ENCODE peak calls at places on chromosomes 3 and 15, in ten cellular contexts. One of them, this sample, is unnamed.

GRCh38 chr3:166760114-166760513 is 620.0 kb downstream of the ZBBX start:
- DNase-seq in GM12891: no peak
- DNase-seq in tibial nerve: no peak
- DNase-seq in H54: no peak
- DNase-seq in GM12892: no peak
- DNase-seq in body of pancreas: no peak
- DNase-seq in uterus: no peak
- DNase-seq in heart left ventricle: no peak
- DNase-seq in lower leg skin: no peak
- DNase-seq in A549: no peak
- DNase-seq in this sample: no peak

GRCh38 chr3:30986551-30986950 is 92.1 kb upstream of the GADL1 start:
- DNase-seq in GM12891: no peak
- DNase-seq in tibial nerve: no peak
- DNase-seq in H54: no peak
- DNase-seq in GM12892: no peak
- DNase-seq in body of pancreas: no peak
- DNase-seq in uterus: no peak
- DNase-seq in heart left ventricle: no peak
- DNase-seq in lower leg skin: no peak
- DNase-seq in A549: no peak
- DNase-seq in this sample: no peak

GRCh38 chr3:66437341-66437929 is 63.4 kb downstream of the LRIG1 start:
- DNase-seq in GM12891: no peak
- DNase-seq in tibial nerve: no peak
- DNase-seq in H54: no peak
- DNase-seq in GM12892: no peak
- DNase-seq in body of pancreas: no peak
- DNase-seq in uterus: no peak
- DNase-seq in heart left ventricle: no peak
- DNase-seq in lower leg skin: no peak
- DNase-seq in A549: no peak
- DNase-seq in this sample: no peak

GRCh38 chr3:129439381-129439816 is 349 bp downstream of the MBD4 start:
- DNase-seq in GM12891: peak; percentile 38
- DNase-seq in tibial nerve: no peak
- DNase-seq in H54: peak; percentile 33
- DNase-seq in GM12892: peak; percentile 34
- DNase-seq in body of pancreas: peak; percentile 54
- DNase-seq in uterus: peak; percentile 58
- DNase-seq in heart left ventricle: peak; percentile 50
- DNase-seq in lower leg skin: peak; percentile 89
- DNase-seq in A549: peak; percentile 42
- DNase-seq in this sample: peak; percentile 81

GRCh38 chr3:127418560-127419099 is 130.8 kb upstream of the PRR20G start:
- DNase-seq in GM12891: no peak
- DNase-seq in tibial nerve: no peak
- DNase-seq in H54: no peak
- DNase-seq in GM12892: no peak
- DNase-seq in body of pancreas: no peak
- DNase-seq in uterus: no peak
- DNase-seq in heart left ventricle: no peak
- DNase-seq in lower leg skin: no peak
- DNase-seq in A549: no peak
- DNase-seq in this sample: no peak

GRCh38 chr3:5014431-5014830 is 35.2 kb downstream of the BHLHE40 start:
- DNase-seq in GM12891: no peak
- DNase-seq in tibial nerve: no peak
- DNase-seq in H54: no peak
- DNase-seq in GM12892: no peak
- DNase-seq in body of pancreas: no peak
- DNase-seq in uterus: no peak
- DNase-seq in heart left ventricle: no peak
- DNase-seq in lower leg skin: no peak
- DNase-seq in A549: no peak
- DNase-seq in this sample: no peak

GRCh38 chr15:28953573-28954195 is 67.9 kb downstream of the APBA2 start:
- DNase-seq in GM12891: no peak
- DNase-seq in tibial nerve: no peak
- DNase-seq in H54: no peak
- DNase-seq in GM12892: no peak
- DNase-seq in body of pancreas: no peak
- DNase-seq in uterus: no peak
- DNase-seq in heart left ventricle: no peak
- DNase-seq in lower leg skin: peak; percentile 56
- DNase-seq in A549: no peak
- DNase-seq in this sample: no peak

GRCh38 chr3:133673746-133674145 is 12.0 kb upstream of the TOPBP1 start:
- DNase-seq in GM12891: no peak
- DNase-seq in tibial nerve: no peak
- DNase-seq in H54: no peak
- DNase-seq in GM12892: no peak
- DNase-seq in body of pancreas: no peak
- DNase-seq in uterus: no peak
- DNase-seq in heart left ventricle: no peak
- DNase-seq in lower leg skin: no peak
- DNase-seq in A549: no peak
- DNase-seq in this sample: no peak

GRCh38 chr3:144652573-144652972 is 681.0 kb downstream of the DIPK2A start:
- DNase-seq in GM12891: no peak
- DNase-seq in tibial nerve: no peak
- DNase-seq in H54: no peak
- DNase-seq in GM12892: no peak
- DNase-seq in body of pancreas: no peak
- DNase-seq in uterus: no peak
- DNase-seq in heart left ventricle: no peak
- DNase-seq in lower leg skin: no peak
- DNase-seq in A549: no peak
- DNase-seq in this sample: no peak

GRCh38 chr15:81221449-81221848 is 24.8 kb downstream of the IL16 start:
- DNase-seq in GM12891: no peak
- DNase-seq in tibial nerve: no peak
- DNase-seq in H54: no peak
- DNase-seq in GM12892: no peak
- DNase-seq in body of pancreas: no peak
- DNase-seq in uterus: no peak
- DNase-seq in heart left ventricle: no peak
- DNase-seq in lower leg skin: no peak
- DNase-seq in A549: no peak
- DNase-seq in this sample: no peak

GRCh38 chr3:159169828-159170227 is 368.0 kb downstream of the MFSD1 start:
- DNase-seq in GM12891: no peak
- DNase-seq in tibial nerve: no peak
- DNase-seq in H54: no peak
- DNase-seq in GM12892: no peak
- DNase-seq in body of pancreas: no peak
- DNase-seq in uterus: no peak
- DNase-seq in heart left ventricle: no peak
- DNase-seq in lower leg skin: no peak
- DNase-seq in A549: peak; percentile 16
- DNase-seq in this sample: no peak

GRCh38 chr3:177615015-177615414 is 417.7 kb upstream of the TBL1XR1 start:
- DNase-seq in GM12891: no peak
- DNase-seq in tibial nerve: peak; percentile 73
- DNase-seq in H54: peak; percentile 5
- DNase-seq in GM12892: no peak
- DNase-seq in body of pancreas: peak; percentile 89
- DNase-seq in uterus: peak; percentile 65
- DNase-seq in heart left ventricle: peak; percentile 65
- DNase-seq in lower leg skin: no peak
- DNase-seq in A549: no peak
- DNase-seq in this sample: no peak

GRCh38 chr15:74167891-74168331 is 5.6 kb upstream of the ISLR start:
- DNase-seq in GM12891: no peak
- DNase-seq in tibial nerve: no peak
- DNase-seq in H54: no peak
- DNase-seq in GM12892: no peak
- DNase-seq in body of pancreas: no peak
- DNase-seq in uterus: no peak
- DNase-seq in heart left ventricle: no peak
- DNase-seq in lower leg skin: peak; percentile 63
- DNase-seq in A549: no peak
- DNase-seq in this sample: no peak

GRCh38 chr3:73550011-73550410 is 74.7 kb downstream of the PDZRN3 start:
- DNase-seq in GM12891: no peak
- DNase-seq in tibial nerve: no peak
- DNase-seq in H54: no peak
- DNase-seq in GM12892: no peak
- DNase-seq in body of pancreas: no peak
- DNase-seq in uterus: no peak
- DNase-seq in heart left ventricle: no peak
- DNase-seq in lower leg skin: no peak
- DNase-seq in A549: no peak
- DNase-seq in this sample: no peak

GRCh38 chr15:89462198-89462912 is 34.0 kb downstream of the RHCG start:
- DNase-seq in GM12891: no peak
- DNase-seq in tibial nerve: no peak
- DNase-seq in H54: peak; percentile 34
- DNase-seq in GM12892: no peak
- DNase-seq in body of pancreas: peak; percentile 93
- DNase-seq in uterus: no peak
- DNase-seq in heart left ventricle: no peak
- DNase-seq in lower leg skin: no peak
- DNase-seq in A549: no peak
- DNase-seq in this sample: peak; percentile 34
- TF ChIP-seq POLR2A in GM12891: no peak
- TF ChIP-seq POLR2A in tibial nerve: no peak
- TF ChIP-seq POLR2A in H54: no peak
- TF ChIP-seq POLR2A in GM12892: no peak
- TF ChIP-seq POLR2A in body of pancreas: peak; percentile 99
- TF ChIP-seq POLR2A in uterus: no peak
- TF ChIP-seq POLR2A in heart left ventricle: no peak
- TF ChIP-seq POLR2A in lower leg skin: no peak
- TF ChIP-seq POLR2A in A549: no peak
- TF ChIP-seq POLR2A in this sample: no peak

GRCh38 chr3:117622130-117622841 is 912.7 kb downstream of the TUSC7 start:
- DNase-seq in GM12891: no peak
- DNase-seq in tibial nerve: no peak
- DNase-seq in H54: no peak
- DNase-seq in GM12892: no peak
- DNase-seq in body of pancreas: no peak
- DNase-seq in uterus: no peak
- DNase-seq in heart left ventricle: no peak
- DNase-seq in lower leg skin: no peak
- DNase-seq in A549: no peak
- DNase-seq in this sample: no peak
- TF ChIP-seq POLR2A in GM12891: no peak
- TF ChIP-seq POLR2A in tibial nerve: no peak
- TF ChIP-seq POLR2A in H54: no peak
- TF ChIP-seq POLR2A in GM12892: no peak
- TF ChIP-seq POLR2A in body of pancreas: no peak
- TF ChIP-seq POLR2A in uterus: no peak
- TF ChIP-seq POLR2A in heart left ventricle: no peak
- TF ChIP-seq POLR2A in lower leg skin: no peak
- TF ChIP-seq POLR2A in A549: no peak
- TF ChIP-seq POLR2A in this sample: no peak

DNA sequence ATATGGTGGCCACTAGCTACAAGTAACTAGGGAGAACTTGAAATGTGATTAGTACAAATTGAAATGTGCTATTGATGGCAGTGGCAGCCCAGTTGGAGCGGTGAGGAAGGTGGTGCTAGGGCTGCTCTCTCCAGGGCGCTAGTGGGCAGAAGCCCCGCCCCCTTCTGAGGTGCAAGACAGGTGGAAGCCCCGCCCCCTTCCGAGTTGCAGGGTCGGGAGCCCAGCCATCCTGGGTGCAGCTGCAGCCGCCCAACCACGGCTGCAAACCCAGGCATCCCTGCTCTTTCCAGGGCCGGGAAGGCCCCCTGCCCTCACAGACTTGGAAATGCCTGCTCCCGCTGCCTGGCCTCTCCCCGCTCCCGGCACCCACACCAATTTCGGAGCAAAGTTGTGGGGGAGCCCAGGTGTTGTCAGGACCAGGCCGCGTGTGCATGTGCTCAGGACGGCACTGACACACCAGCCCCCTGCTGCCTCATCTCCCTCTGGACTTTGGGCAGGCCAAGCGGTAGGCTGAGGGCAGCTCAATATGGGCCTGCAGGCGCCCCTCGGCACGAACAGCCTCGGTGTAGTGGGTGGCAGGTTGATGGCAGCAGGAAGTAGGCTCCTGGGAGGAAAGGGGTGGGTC is 10.0 kb downstream of the ATR start:
- DNase-seq in GM12891: no peak
- DNase-seq in tibial nerve: no peak
- DNase-seq in H54: no peak
- DNase-seq in GM12892: no peak
- DNase-seq in body of pancreas: no peak
- DNase-seq in uterus: no peak
- DNase-seq in heart left ventricle: no peak
- DNase-seq in lower leg skin: no peak
- DNase-seq in A549: no peak
- DNase-seq in this sample: no peak
- TF ChIP-seq POLR2A in GM12891: no peak
- TF ChIP-seq POLR2A in tibial nerve: no peak
- TF ChIP-seq POLR2A in H54: no peak
- TF ChIP-seq POLR2A in GM12892: no peak
- TF ChIP-seq POLR2A in body of pancreas: no peak
- TF ChIP-seq POLR2A in uterus: no peak
- TF ChIP-seq POLR2A in heart left ventricle: no peak
- TF ChIP-seq POLR2A in lower leg skin: no peak
- TF ChIP-seq POLR2A in A549: no peak
- TF ChIP-seq POLR2A in this sample: no peak

DNA sequence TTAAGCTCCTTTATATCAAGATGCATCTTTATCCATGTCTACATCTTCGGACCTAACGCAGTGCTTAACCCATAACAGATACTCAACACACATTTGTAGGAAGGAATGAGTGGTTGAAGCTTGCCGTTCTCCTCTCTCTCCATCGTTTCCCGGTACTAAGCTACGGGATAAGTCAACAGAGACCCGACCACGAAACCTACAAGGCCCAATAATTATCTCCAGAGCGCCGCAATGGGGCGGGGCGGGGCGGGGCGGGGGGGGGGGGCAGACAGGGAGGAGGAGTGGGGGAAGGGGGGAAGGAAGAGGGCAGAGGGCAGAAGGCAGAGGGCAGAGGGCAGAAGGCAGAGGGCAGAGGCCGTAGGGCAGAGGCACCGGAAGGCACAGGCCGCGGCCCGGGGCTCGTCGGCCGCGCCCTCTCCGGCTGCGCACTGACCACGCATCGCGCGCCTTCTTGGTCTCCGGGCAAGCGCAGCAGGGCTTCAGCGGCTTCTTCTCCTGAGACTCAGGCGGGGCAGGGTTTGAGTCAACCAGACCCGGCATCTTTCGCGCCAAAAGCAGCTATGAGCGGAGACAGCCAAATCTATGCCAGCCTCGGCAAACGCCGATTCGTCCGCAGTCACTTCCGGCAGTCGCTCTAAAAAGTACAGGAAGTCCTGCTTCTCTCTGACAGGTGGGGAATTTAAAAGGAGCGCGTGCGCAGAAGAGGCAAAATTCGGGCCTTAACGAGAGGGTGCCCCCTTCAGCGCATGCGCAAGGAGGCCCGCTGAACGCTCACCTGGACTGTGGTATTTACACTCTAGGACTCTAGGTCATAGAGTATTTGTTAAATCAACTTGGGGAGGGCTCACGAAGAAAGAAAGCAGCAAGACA is at the start of gene COX17:
- DNase-seq in GM12891: peak; percentile 79
- DNase-seq in tibial nerve: peak; percentile 85
- DNase-seq in H54: peak; percentile 71
- DNase-seq in GM12892: peak; percentile 76
- DNase-seq in body of pancreas: peak; percentile 98
- DNase-seq in uterus: peak; percentile 95
- DNase-seq in heart left ventricle: peak; percentile 95
- DNase-seq in lower leg skin: peak; percentile 98
- DNase-seq in A549: peak; percentile 98
- DNase-seq in this sample: peak; percentile 95
- TF ChIP-seq POLR2A in GM12891: peak; percentile 57
- TF ChIP-seq POLR2A in tibial nerve: peak; percentile 28
- TF ChIP-seq POLR2A in H54: peak; percentile 37
- TF ChIP-seq POLR2A in GM12892: peak; percentile 85
- TF ChIP-seq POLR2A in body of pancreas: peak; percentile 84
- TF ChIP-seq POLR2A in uterus: no peak
- TF ChIP-seq POLR2A in heart left ventricle: peak; percentile 74
- TF ChIP-seq POLR2A in lower leg skin: no peak
- TF ChIP-seq POLR2A in A549: peak; percentile 54
- TF ChIP-seq POLR2A in this sample: peak; percentile 89